ENCODE peak calls at places on chromosomes 12 and 14, in six cellular contexts. One of them, this sample, is unnamed.

GRCh38 chr12:68158427-68158826 is 1.1 kb downstream of the IFNG start:
- DNase-seq in activated CD4-positive, alpha-beta T cell treated with anti-CD3 and anti-CD28 coated beads, Interleukin-2, amount 50 U/mL, for 48 hours: no peak
- DNase-seq in stimulated activated CD4-positive, alpha-beta T cell treated with anti-CD3 and anti-CD28 coated beads, Interleukin-1b, Interleukin-23, amount 100 ng/mL, for 1 hour: no peak
- DNase-seq in OCI-M1: peak
- DNase-seq in AG09319: no peak
- DNase-seq in mucosa of descending colon: no peak
- DNase-seq in this sample: peak

GRCh38 chr14:65866906-65867305 is 454.4 kb downstream of the FUT8 start:
- DNase-seq in activated CD4-positive, alpha-beta T cell treated with anti-CD3 and anti-CD28 coated beads, Interleukin-2, amount 50 U/mL, for 48 hours: no peak
- DNase-seq in stimulated activated CD4-positive, alpha-beta T cell treated with anti-CD3 and anti-CD28 coated beads, Interleukin-1b, Interleukin-23, amount 100 ng/mL, for 1 hour: no peak
- DNase-seq in OCI-M1: no peak
- DNase-seq in AG09319: peak
- DNase-seq in mucosa of descending colon: peak
- DNase-seq in this sample: no peak

GRCh38 chr12:98678946-98679610 is 34.0 kb downstream of the APAF1 start:
- DNase-seq in activated CD4-positive, alpha-beta T cell treated with anti-CD3 and anti-CD28 coated beads, Interleukin-2, amount 50 U/mL, for 48 hours: no peak
- DNase-seq in stimulated activated CD4-positive, alpha-beta T cell treated with anti-CD3 and anti-CD28 coated beads, Interleukin-1b, Interleukin-23, amount 100 ng/mL, for 1 hour: no peak
- DNase-seq in OCI-M1: no peak
- DNase-seq in AG09319: no peak
- DNase-seq in mucosa of descending colon: peak
- DNase-seq in this sample: no peak

GRCh38 chr14:68627868-68628604 is 164.8 kb downstream of the ZFP36L1 start:
- DNase-seq in activated CD4-positive, alpha-beta T cell treated with anti-CD3 and anti-CD28 coated beads, Interleukin-2, amount 50 U/mL, for 48 hours: peak
- DNase-seq in stimulated activated CD4-positive, alpha-beta T cell treated with anti-CD3 and anti-CD28 coated beads, Interleukin-1b, Interleukin-23, amount 100 ng/mL, for 1 hour: peak
- DNase-seq in OCI-M1: no peak
- DNase-seq in AG09319: no peak
- DNase-seq in mucosa of descending colon: peak
- DNase-seq in this sample: no peak

GRCh38 chr12:1993871-1994371 is 10.3 kb downstream of the DCP1B start:
- DNase-seq in activated CD4-positive, alpha-beta T cell treated with anti-CD3 and anti-CD28 coated beads, Interleukin-2, amount 50 U/mL, for 48 hours: no peak
- DNase-seq in stimulated activated CD4-positive, alpha-beta T cell treated with anti-CD3 and anti-CD28 coated beads, Interleukin-1b, Interleukin-23, amount 100 ng/mL, for 1 hour: no peak
- DNase-seq in OCI-M1: no peak
- DNase-seq in AG09319: no peak
- DNase-seq in mucosa of descending colon: no peak
- DNase-seq in this sample: peak

GRCh38 chr14:50022661-50023060 is 93.7 kb downstream of the VCPKMT start:
- DNase-seq in activated CD4-positive, alpha-beta T cell treated with anti-CD3 and anti-CD28 coated beads, Interleukin-2, amount 50 U/mL, for 48 hours: no peak
- DNase-seq in stimulated activated CD4-positive, alpha-beta T cell treated with anti-CD3 and anti-CD28 coated beads, Interleukin-1b, Interleukin-23, amount 100 ng/mL, for 1 hour: no peak
- DNase-seq in OCI-M1: no peak
- DNase-seq in AG09319: no peak
- DNase-seq in mucosa of descending colon: no peak
- DNase-seq in this sample: no peak

GRCh38 chr12:54286042-54286931 is 5.8 kb downstream of the HNRNPA1 start:
- DNase-seq in activated CD4-positive, alpha-beta T cell treated with anti-CD3 and anti-CD28 coated beads, Interleukin-2, amount 50 U/mL, for 48 hours: no peak
- DNase-seq in stimulated activated CD4-positive, alpha-beta T cell treated with anti-CD3 and anti-CD28 coated beads, Interleukin-1b, Interleukin-23, amount 100 ng/mL, for 1 hour: no peak
- DNase-seq in OCI-M1: peak
- DNase-seq in AG09319: no peak
- DNase-seq in mucosa of descending colon: no peak
- DNase-seq in this sample: peak

GRCh38 chr12:1878695-1879094 is 39.8 kb downstream of the CACNA2D4 start:
- DNase-seq in activated CD4-positive, alpha-beta T cell treated with anti-CD3 and anti-CD28 coated beads, Interleukin-2, amount 50 U/mL, for 48 hours: no peak
- DNase-seq in stimulated activated CD4-positive, alpha-beta T cell treated with anti-CD3 and anti-CD28 coated beads, Interleukin-1b, Interleukin-23, amount 100 ng/mL, for 1 hour: no peak
- DNase-seq in OCI-M1: no peak
- DNase-seq in AG09319: no peak
- DNase-seq in mucosa of descending colon: no peak
- DNase-seq in this sample: no peak

GRCh38 chr14:97177016-97177415 is 379.8 kb downstream of the VRK1 start:
- DNase-seq in activated CD4-positive, alpha-beta T cell treated with anti-CD3 and anti-CD28 coated beads, Interleukin-2, amount 50 U/mL, for 48 hours: no peak
- DNase-seq in stimulated activated CD4-positive, alpha-beta T cell treated with anti-CD3 and anti-CD28 coated beads, Interleukin-1b, Interleukin-23, amount 100 ng/mL, for 1 hour: no peak
- DNase-seq in OCI-M1: peak
- DNase-seq in AG09319: no peak
- DNase-seq in mucosa of descending colon: no peak
- DNase-seq in this sample: peak

GRCh38 chr14:99741227-99741976 is 51.8 kb upstream of the EML1 start:
- DNase-seq in activated CD4-positive, alpha-beta T cell treated with anti-CD3 and anti-CD28 coated beads, Interleukin-2, amount 50 U/mL, for 48 hours: no peak
- DNase-seq in stimulated activated CD4-positive, alpha-beta T cell treated with anti-CD3 and anti-CD28 coated beads, Interleukin-1b, Interleukin-23, amount 100 ng/mL, for 1 hour: no peak
- DNase-seq in OCI-M1: no peak
- DNase-seq in AG09319: no peak
- DNase-seq in mucosa of descending colon: no peak
- DNase-seq in this sample: no peak

GRCh38 chr12:32115404-32116104 is 8.9 kb downstream of the BICD1 start:
- DNase-seq in activated CD4-positive, alpha-beta T cell treated with anti-CD3 and anti-CD28 coated beads, Interleukin-2, amount 50 U/mL, for 48 hours: no peak
- DNase-seq in stimulated activated CD4-positive, alpha-beta T cell treated with anti-CD3 and anti-CD28 coated beads, Interleukin-1b, Interleukin-23, amount 100 ng/mL, for 1 hour: no peak
- DNase-seq in OCI-M1: peak
- DNase-seq in AG09319: peak
- DNase-seq in mucosa of descending colon: peak
- DNase-seq in this sample: peak

GRCh38 chr12:112822056-112822455 is 30.5 kb downstream of the RPH3A start:
- DNase-seq in activated CD4-positive, alpha-beta T cell treated with anti-CD3 and anti-CD28 coated beads, Interleukin-2, amount 50 U/mL, for 48 hours: no peak
- DNase-seq in stimulated activated CD4-positive, alpha-beta T cell treated with anti-CD3 and anti-CD28 coated beads, Interleukin-1b, Interleukin-23, amount 100 ng/mL, for 1 hour: no peak
- DNase-seq in OCI-M1: no peak
- DNase-seq in AG09319: no peak
- DNase-seq in mucosa of descending colon: no peak
- DNase-seq in this sample: no peak

GRCh38 chr12:88946377-88946997 is 366.2 kb upstream of the KITLG start:
- DNase-seq in activated CD4-positive, alpha-beta T cell treated with anti-CD3 and anti-CD28 coated beads, Interleukin-2, amount 50 U/mL, for 48 hours: no peak
- DNase-seq in stimulated activated CD4-positive, alpha-beta T cell treated with anti-CD3 and anti-CD28 coated beads, Interleukin-1b, Interleukin-23, amount 100 ng/mL, for 1 hour: no peak
- DNase-seq in OCI-M1: peak
- DNase-seq in AG09319: peak
- DNase-seq in mucosa of descending colon: no peak
- DNase-seq in this sample: peak

GRCh38 chr14:34355584-34356266 is 106.3 kb downstream of the SPTSSA start:
- DNase-seq in activated CD4-positive, alpha-beta T cell treated with anti-CD3 and anti-CD28 coated beads, Interleukin-2, amount 50 U/mL, for 48 hours: no peak
- DNase-seq in stimulated activated CD4-positive, alpha-beta T cell treated with anti-CD3 and anti-CD28 coated beads, Interleukin-1b, Interleukin-23, amount 100 ng/mL, for 1 hour: no peak
- DNase-seq in OCI-M1: no peak
- DNase-seq in AG09319: peak
- DNase-seq in mucosa of descending colon: no peak
- DNase-seq in this sample: peak

GRCh38 chr14:100084591-100084990 is 19.4 kb downstream of the EVL start:
- DNase-seq in activated CD4-positive, alpha-beta T cell treated with anti-CD3 and anti-CD28 coated beads, Interleukin-2, amount 50 U/mL, for 48 hours: peak
- DNase-seq in stimulated activated CD4-positive, alpha-beta T cell treated with anti-CD3 and anti-CD28 coated beads, Interleukin-1b, Interleukin-23, amount 100 ng/mL, for 1 hour: no peak
- DNase-seq in OCI-M1: no peak
- DNase-seq in AG09319: no peak
- DNase-seq in mucosa of descending colon: no peak
- DNase-seq in this sample: no peak

GRCh38 chr12:28759334-28759733 is 389.7 kb upstream of the FAR2 start:
- DNase-seq in activated CD4-positive, alpha-beta T cell treated with anti-CD3 and anti-CD28 coated beads, Interleukin-2, amount 50 U/mL, for 48 hours: no peak
- DNase-seq in stimulated activated CD4-positive, alpha-beta T cell treated with anti-CD3 and anti-CD28 coated beads, Interleukin-1b, Interleukin-23, amount 100 ng/mL, for 1 hour: no peak
- DNase-seq in OCI-M1: no peak
- DNase-seq in AG09319: no peak
- DNase-seq in mucosa of descending colon: no peak
- DNase-seq in this sample: peak

GRCh38 chr12:98724384-98725155 is 79.5 kb downstream of the APAF1 start:
- DNase-seq in activated CD4-positive, alpha-beta T cell treated with anti-CD3 and anti-CD28 coated beads, Interleukin-2, amount 50 U/mL, for 48 hours: no peak
- DNase-seq in stimulated activated CD4-positive, alpha-beta T cell treated with anti-CD3 and anti-CD28 coated beads, Interleukin-1b, Interleukin-23, amount 100 ng/mL, for 1 hour: no peak
- DNase-seq in OCI-M1: no peak
- DNase-seq in AG09319: no peak
- DNase-seq in mucosa of descending colon: no peak
- DNase-seq in this sample: no peak

GRCh38 chr12:45349911-45350310 is 134.0 kb downstream of the ANO6 start:
- DNase-seq in activated CD4-positive, alpha-beta T cell treated with anti-CD3 and anti-CD28 coated beads, Interleukin-2, amount 50 U/mL, for 48 hours: no peak
- DNase-seq in stimulated activated CD4-positive, alpha-beta T cell treated with anti-CD3 and anti-CD28 coated beads, Interleukin-1b, Interleukin-23, amount 100 ng/mL, for 1 hour: no peak
- DNase-seq in OCI-M1: no peak
- DNase-seq in AG09319: no peak
- DNase-seq in mucosa of descending colon: no peak
- DNase-seq in this sample: no peak

GRCh38 chr14:67425603-67426002 is 13.6 kb upstream of the PLEK2 start:
- DNase-seq in activated CD4-positive, alpha-beta T cell treated with anti-CD3 and anti-CD28 coated beads, Interleukin-2, amount 50 U/mL, for 48 hours: no peak
- DNase-seq in stimulated activated CD4-positive, alpha-beta T cell treated with anti-CD3 and anti-CD28 coated beads, Interleukin-1b, Interleukin-23, amount 100 ng/mL, for 1 hour: no peak
- DNase-seq in OCI-M1: peak
- DNase-seq in AG09319: no peak
- DNase-seq in mucosa of descending colon: no peak
- DNase-seq in this sample: no peak

GRCh38 chr14:100660498-100661339 is 66.0 kb upstream of the DLK1 start:
- DNase-seq in activated CD4-positive, alpha-beta T cell treated with anti-CD3 and anti-CD28 coated beads, Interleukin-2, amount 50 U/mL, for 48 hours: no peak
- DNase-seq in stimulated activated CD4-positive, alpha-beta T cell treated with anti-CD3 and anti-CD28 coated beads, Interleukin-1b, Interleukin-23, amount 100 ng/mL, for 1 hour: no peak
- DNase-seq in OCI-M1: no peak
- DNase-seq in AG09319: no peak
- DNase-seq in mucosa of descending colon: no peak
- DNase-seq in this sample: no peak

GRCh38 chr14:77097689-77098469 is at the start of gene CIPC:
- DNase-seq in activated CD4-positive, alpha-beta T cell treated with anti-CD3 and anti-CD28 coated beads, Interleukin-2, amount 50 U/mL, for 48 hours: peak
- DNase-seq in stimulated activated CD4-positive, alpha-beta T cell treated with anti-CD3 and anti-CD28 coated beads, Interleukin-1b, Interleukin-23, amount 100 ng/mL, for 1 hour: peak
- DNase-seq in OCI-M1: peak
- DNase-seq in AG09319: peak
- DNase-seq in mucosa of descending colon: peak
- DNase-seq in this sample: peak

GRCh38 chr14:64682173-64682710 is 22.0 kb upstream of the PLEKHG3 start:
- DNase-seq in activated CD4-positive, alpha-beta T cell treated with anti-CD3 and anti-CD28 coated beads, Interleukin-2, amount 50 U/mL, for 48 hours: no peak
- DNase-seq in stimulated activated CD4-positive, alpha-beta T cell treated with anti-CD3 and anti-CD28 coated beads, Interleukin-1b, Interleukin-23, amount 100 ng/mL, for 1 hour: no peak
- DNase-seq in OCI-M1: no peak
- DNase-seq in AG09319: peak
- DNase-seq in mucosa of descending colon: peak
- DNase-seq in this sample: peak

GRCh38 chr14:102085503-102085902 is 1.3 kb downstream of the HSP90AA1 start:
- DNase-seq in activated CD4-positive, alpha-beta T cell treated with anti-CD3 and anti-CD28 coated beads, Interleukin-2, amount 50 U/mL, for 48 hours: no peak
- DNase-seq in stimulated activated CD4-positive, alpha-beta T cell treated with anti-CD3 and anti-CD28 coated beads, Interleukin-1b, Interleukin-23, amount 100 ng/mL, for 1 hour: no peak
- DNase-seq in OCI-M1: no peak
- DNase-seq in AG09319: no peak
- DNase-seq in mucosa of descending colon: no peak
- DNase-seq in this sample: peak

GRCh38 chr14:95463173-95463901 is 53.1 kb downstream of the SYNE3 start:
- DNase-seq in activated CD4-positive, alpha-beta T cell treated with anti-CD3 and anti-CD28 coated beads, Interleukin-2, amount 50 U/mL, for 48 hours: peak
- DNase-seq in stimulated activated CD4-positive, alpha-beta T cell treated with anti-CD3 and anti-CD28 coated beads, Interleukin-1b, Interleukin-23, amount 100 ng/mL, for 1 hour: no peak
- DNase-seq in OCI-M1: peak
- DNase-seq in AG09319: no peak
- DNase-seq in mucosa of descending colon: peak
- DNase-seq in this sample: no peak

GRCh38 chr14:105884808-105885281 is 358.5 kb downstream of the TMEM121 start:
- DNase-seq in activated CD4-positive, alpha-beta T cell treated with anti-CD3 and anti-CD28 coated beads, Interleukin-2, amount 50 U/mL, for 48 hours: no peak
- DNase-seq in stimulated activated CD4-positive, alpha-beta T cell treated with anti-CD3 and anti-CD28 coated beads, Interleukin-1b, Interleukin-23, amount 100 ng/mL, for 1 hour: no peak
- DNase-seq in OCI-M1: no peak
- DNase-seq in AG09319: no peak
- DNase-seq in mucosa of descending colon: no peak
- DNase-seq in this sample: no peak

GRCh38 chr12:98578821-98579220 is 14.7 kb upstream of the SLC25A3 start:
- DNase-seq in activated CD4-positive, alpha-beta T cell treated with anti-CD3 and anti-CD28 coated beads, Interleukin-2, amount 50 U/mL, for 48 hours: no peak
- DNase-seq in stimulated activated CD4-positive, alpha-beta T cell treated with anti-CD3 and anti-CD28 coated beads, Interleukin-1b, Interleukin-23, amount 100 ng/mL, for 1 hour: no peak
- DNase-seq in OCI-M1: peak
- DNase-seq in AG09319: no peak
- DNase-seq in mucosa of descending colon: no peak
- DNase-seq in this sample: peak

GRCh38 chr14:20413785-20414117 is 450 bp upstream of the TEP1 start:
- DNase-seq in activated CD4-positive, alpha-beta T cell treated with anti-CD3 and anti-CD28 coated beads, Interleukin-2, amount 50 U/mL, for 48 hours: peak
- DNase-seq in stimulated activated CD4-positive, alpha-beta T cell treated with anti-CD3 and anti-CD28 coated beads, Interleukin-1b, Interleukin-23, amount 100 ng/mL, for 1 hour: no peak
- DNase-seq in OCI-M1: peak
- DNase-seq in AG09319: no peak
- DNase-seq in mucosa of descending colon: no peak
- DNase-seq in this sample: peak

GRCh38 chr14:93317836-93318807 is 14.7 kb downstream of the BTBD7 start:
- DNase-seq in activated CD4-positive, alpha-beta T cell treated with anti-CD3 and anti-CD28 coated beads, Interleukin-2, amount 50 U/mL, for 48 hours: no peak
- DNase-seq in stimulated activated CD4-positive, alpha-beta T cell treated with anti-CD3 and anti-CD28 coated beads, Interleukin-1b, Interleukin-23, amount 100 ng/mL, for 1 hour: no peak
- DNase-seq in OCI-M1: peak
- DNase-seq in AG09319: no peak
- DNase-seq in mucosa of descending colon: no peak
- DNase-seq in this sample: peak

GRCh38 chr12:11621797-11622423 is 27.6 kb upstream of the ETV6 start:
- DNase-seq in activated CD4-positive, alpha-beta T cell treated with anti-CD3 and anti-CD28 coated beads, Interleukin-2, amount 50 U/mL, for 48 hours: no peak
- DNase-seq in stimulated activated CD4-positive, alpha-beta T cell treated with anti-CD3 and anti-CD28 coated beads, Interleukin-1b, Interleukin-23, amount 100 ng/mL, for 1 hour: no peak
- DNase-seq in OCI-M1: peak
- DNase-seq in AG09319: no peak
- DNase-seq in mucosa of descending colon: no peak
- DNase-seq in this sample: peak

GRCh38 chr14:69043598-69044267 is 64.6 kb upstream of the ACTN1 start:
- DNase-seq in activated CD4-positive, alpha-beta T cell treated with anti-CD3 and anti-CD28 coated beads, Interleukin-2, amount 50 U/mL, for 48 hours: no peak
- DNase-seq in stimulated activated CD4-positive, alpha-beta T cell treated with anti-CD3 and anti-CD28 coated beads, Interleukin-1b, Interleukin-23, amount 100 ng/mL, for 1 hour: no peak
- DNase-seq in OCI-M1: peak
- DNase-seq in AG09319: no peak
- DNase-seq in mucosa of descending colon: no peak
- DNase-seq in this sample: peak

GRCh38 chr12:101108130-101108529 is 101.9 kb downstream of the SLC5A8 start:
- DNase-seq in activated CD4-positive, alpha-beta T cell treated with anti-CD3 and anti-CD28 coated beads, Interleukin-2, amount 50 U/mL, for 48 hours: no peak
- DNase-seq in stimulated activated CD4-positive, alpha-beta T cell treated with anti-CD3 and anti-CD28 coated beads, Interleukin-1b, Interleukin-23, amount 100 ng/mL, for 1 hour: no peak
- DNase-seq in OCI-M1: no peak
- DNase-seq in AG09319: no peak
- DNase-seq in mucosa of descending colon: no peak
- DNase-seq in this sample: peak

GRCh38 chr12:32708926-32709325 is 29.8 kb downstream of the DNM1L start:
- DNase-seq in activated CD4-positive, alpha-beta T cell treated with anti-CD3 and anti-CD28 coated beads, Interleukin-2, amount 50 U/mL, for 48 hours: no peak
- DNase-seq in stimulated activated CD4-positive, alpha-beta T cell treated with anti-CD3 and anti-CD28 coated beads, Interleukin-1b, Interleukin-23, amount 100 ng/mL, for 1 hour: no peak
- DNase-seq in OCI-M1: no peak
- DNase-seq in AG09319: no peak
- DNase-seq in mucosa of descending colon: no peak
- DNase-seq in this sample: no peak

GRCh38 chr14:96357216-96357615 is 5.9 kb downstream of the ATG2B start:
- DNase-seq in activated CD4-positive, alpha-beta T cell treated with anti-CD3 and anti-CD28 coated beads, Interleukin-2, amount 50 U/mL, for 48 hours: no peak
- DNase-seq in stimulated activated CD4-positive, alpha-beta T cell treated with anti-CD3 and anti-CD28 coated beads, Interleukin-1b, Interleukin-23, amount 100 ng/mL, for 1 hour: no peak
- DNase-seq in OCI-M1: no peak
- DNase-seq in AG09319: no peak
- DNase-seq in mucosa of descending colon: no peak
- DNase-seq in this sample: no peak

GRCh38 chr12:13386269-13387039 is 189.9 kb downstream of the EMP1 start:
- DNase-seq in activated CD4-positive, alpha-beta T cell treated with anti-CD3 and anti-CD28 coated beads, Interleukin-2, amount 50 U/mL, for 48 hours: no peak
- DNase-seq in stimulated activated CD4-positive, alpha-beta T cell treated with anti-CD3 and anti-CD28 coated beads, Interleukin-1b, Interleukin-23, amount 100 ng/mL, for 1 hour: no peak
- DNase-seq in OCI-M1: no peak
- DNase-seq in AG09319: no peak
- DNase-seq in mucosa of descending colon: no peak
- DNase-seq in this sample: no peak

GRCh38 chr14:73235531-73236155 is 1.7 kb upstream of the PAPLN start:
- DNase-seq in activated CD4-positive, alpha-beta T cell treated with anti-CD3 and anti-CD28 coated beads, Interleukin-2, amount 50 U/mL, for 48 hours: no peak
- DNase-seq in stimulated activated CD4-positive, alpha-beta T cell treated with anti-CD3 and anti-CD28 coated beads, Interleukin-1b, Interleukin-23, amount 100 ng/mL, for 1 hour: no peak
- DNase-seq in OCI-M1: no peak
- DNase-seq in AG09319: no peak
- DNase-seq in mucosa of descending colon: no peak
- DNase-seq in this sample: no peak

GRCh38 chr12:95336387-95337067 is 118.9 kb downstream of the VEZT start:
- DNase-seq in activated CD4-positive, alpha-beta T cell treated with anti-CD3 and anti-CD28 coated beads, Interleukin-2, amount 50 U/mL, for 48 hours: no peak
- DNase-seq in stimulated activated CD4-positive, alpha-beta T cell treated with anti-CD3 and anti-CD28 coated beads, Interleukin-1b, Interleukin-23, amount 100 ng/mL, for 1 hour: no peak
- DNase-seq in OCI-M1: peak
- DNase-seq in AG09319: peak
- DNase-seq in mucosa of descending colon: peak
- DNase-seq in this sample: no peak

GRCh38 chr12:2970744-2971143 is 11.5 kb downstream of the TEAD4 start:
- DNase-seq in activated CD4-positive, alpha-beta T cell treated with anti-CD3 and anti-CD28 coated beads, Interleukin-2, amount 50 U/mL, for 48 hours: no peak
- DNase-seq in stimulated activated CD4-positive, alpha-beta T cell treated with anti-CD3 and anti-CD28 coated beads, Interleukin-1b, Interleukin-23, amount 100 ng/mL, for 1 hour: no peak
- DNase-seq in OCI-M1: no peak
- DNase-seq in AG09319: no peak
- DNase-seq in mucosa of descending colon: no peak
- DNase-seq in this sample: no peak

GRCh38 chr12:51883998-51884675 is 3.8 kb upstream of the ANKRD33 start:
- DNase-seq in activated CD4-positive, alpha-beta T cell treated with anti-CD3 and anti-CD28 coated beads, Interleukin-2, amount 50 U/mL, for 48 hours: no peak
- DNase-seq in stimulated activated CD4-positive, alpha-beta T cell treated with anti-CD3 and anti-CD28 coated beads, Interleukin-1b, Interleukin-23, amount 100 ng/mL, for 1 hour: no peak
- DNase-seq in OCI-M1: no peak
- DNase-seq in AG09319: no peak
- DNase-seq in mucosa of descending colon: no peak
- DNase-seq in this sample: no peak

GRCh38 chr12:110813298-110813697 is 33.5 kb upstream of the CCDC63 start:
- DNase-seq in activated CD4-positive, alpha-beta T cell treated with anti-CD3 and anti-CD28 coated beads, Interleukin-2, amount 50 U/mL, for 48 hours: no peak
- DNase-seq in stimulated activated CD4-positive, alpha-beta T cell treated with anti-CD3 and anti-CD28 coated beads, Interleukin-1b, Interleukin-23, amount 100 ng/mL, for 1 hour: no peak
- DNase-seq in OCI-M1: no peak
- DNase-seq in AG09319: no peak
- DNase-seq in mucosa of descending colon: no peak
- DNase-seq in this sample: no peak